ENCODE peak calls at places on chromosomes 12 and 14, in six cellular contexts. F is NB4; Z is bronchial epithelial cell; O is epithelial cell of prostate; W is activated naive CD8-positive, alpha-beta T cell treated with anti-CD3 and anti-CD28 coated beads, Interleukin-2, amount 50 U/mL, for 24 hours; X is Calu3. V is an unnamed sample.

GRCh38 chr12:13570005-13570694 is 373.6 kb downstream of the EMP1 start:
- DNase-seq in F (no peak), Z (no peak), O (no peak), W (no peak), X (peak), V (no peak)

GRCh38 chr12:92030618-92031017 is 115.0 kb downstream of the BTG1 start:
- DNase-seq in F (peak), Z (no peak), O (no peak), W (peak), X (no peak), V (no peak)

GRCh38 chr12:48827513-48828096 is 9.3 kb downstream of the CACNB3 start:
- DNase-seq in F (no peak), Z (no peak), O (no peak), W (no peak), X (no peak), V (no peak)

GRCh38 chr14:96204151-96205058 is at the start of gene BDKRB2:
- DNase-seq in F (peak), Z (peak), O (no peak), W (peak), X (peak), V (no peak)

GRCh38 chr14:29240046-29240445 is 473.5 kb downstream of the FOXG1 start:
- DNase-seq in F (no peak), Z (peak), O (no peak), W (no peak), X (no peak), V (no peak)

GRCh38 chr14:59511916-59512530 is 27.7 kb downstream of the JKAMP start:
- DNase-seq in F (peak), Z (peak), O (no peak), W (peak), X (peak), V (no peak)

GRCh38 chr12:126342866-126343265 is 1277.6 kb downstream of the AACS start:
- DNase-seq in F (no peak), Z (no peak), O (no peak), W (no peak), X (no peak), V (no peak)

GRCh38 chr12:21797539-21797938 is 23.0 kb upstream of the KCNJ8 start:
- DNase-seq in F (no peak), Z (no peak), O (no peak), W (no peak), X (no peak), V (no peak)

GRCh38 chr12:108825205-108825950 is 32.0 kb downstream of the SSH1 start:
- DNase-seq in F (peak), Z (no peak), O (no peak), W (no peak), X (no peak), V (no peak)

GRCh38 chr14:69879175-69880047 is at the start of gene SMOC1:
- DNase-seq in F (no peak), Z (peak), O (no peak), W (peak), X (peak), V (no peak)

GRCh38 chr12:131795688-131796410 is 32.3 kb upstream of the MMP17 start:
- DNase-seq in F (no peak), Z (peak), O (peak), W (no peak), X (no peak), V (no peak)

GRCh38 chr12:30706476-30706875 is 10.8 kb upstream of the IPO8 start:
- DNase-seq in F (no peak), Z (no peak), O (no peak), W (no peak), X (no peak), V (no peak)

GRCh38 chr12:6039894-6040601 is 84.4 kb downstream of the VWF start:
- DNase-seq in F (peak), Z (peak), O (no peak), W (peak), X (peak), V (peak)

GRCh38 chr14:104657114-104657524 is 32.3 kb upstream of the INF2 start:
- DNase-seq in F (peak), Z (no peak), O (no peak), W (no peak), X (no peak), V (no peak)

GRCh38 chr14:102464006-102464405 is 45.6 kb downstream of the ANKRD9 start:
- DNase-seq in F (no peak), Z (no peak), O (no peak), W (no peak), X (no peak), V (no peak)

GRCh38 chr12:7128681-7129593 is at the start of gene RBP5:
- DNase-seq in F (no peak), Z (no peak), O (no peak), W (no peak), X (no peak), V (no peak)

GRCh38 chr12:27332407-27333310 is at the start of gene BMAL2:
- DNase-seq in F (peak), Z (peak), O (no peak), W (peak), X (peak), V (peak)